ENCODE peak calls at places on chromosomes 12 and 14, in four cellular contexts. M is GM12891, U is SK-N-SH, L is GM12878. S is an unnamed sample.

GRCh38 chr12:74148849-74149248 is 388.8 kb upstream of the ATXN7L3B start:
- DNase-seq in M (no peak), U (no peak), L (no peak), S (no peak)

GRCh38 chr12:107478881-107479280 is 206.7 kb upstream of the PWP1 start:
- DNase-seq in M (no peak), U (peak; percentile 63), L (no peak), S (no peak)

GRCh38 chr14:28785096-28785952 is 18.7 kb downstream of the FOXG1 start:
- DNase-seq in M (peak; percentile 61), U (no peak), L (no peak), S (no peak)

GRCh38 chr12:638948-639557 is 24.2 kb downstream of the NINJ2 start:
- DNase-seq in M (no peak), U (no peak), L (no peak), S (no peak)

GRCh38 chr14:95098984-95099599 is 58.2 kb downstream of the DICER1 start:
- DNase-seq in M (no peak), U (peak; percentile 45), L (no peak), S (no peak)

GRCh38 chr12:2642896-2643425 is 151.8 kb upstream of the FKBP4 start:
- DNase-seq in M (no peak), U (no peak), L (no peak), S (no peak)

GRCh38 chr14:50530794-50531193 is 1.6 kb downstream of the MAP4K5 start:
- DNase-seq in M (no peak), U (no peak), L (no peak), S (no peak)

GRCh38 chr12:72285861-72286260 is 13.7 kb downstream of the TRHDE start:
- DNase-seq in M (no peak), U (no peak), L (no peak), S (no peak)

GRCh38 chr12:3533703-3534386 is 42.8 kb downstream of the PRMT8 start:
- DNase-seq in M (no peak), U (peak; percentile 59), L (no peak), S (no peak)

GRCh38 chr14:60757617-60758016 is 23.1 kb downstream of the MNAT1 start:
- DNase-seq in M (no peak), U (no peak), L (no peak), S (no peak)

GRCh38 chr12:96241484-96242256 is 47.5 kb downstream of the ELK3 start:
- DNase-seq in M (no peak), U (no peak), L (no peak), S (no peak)

GRCh38 chr12:114656906-114657596 is 26.9 kb downstream of the TBX3 start:
- DNase-seq in M (no peak), U (no peak), L (no peak), S (no peak)

GRCh38 chr14:96832351-96832750 is 35.2 kb downstream of the VRK1 start:
- DNase-seq in M (no peak), U (no peak), L (no peak), S (no peak)

GRCh38 chr14:71328183-71328582 is 420.9 kb downstream of the PCNX1 start:
- DNase-seq in M (no peak), U (no peak), L (peak; percentile 66), S (no peak)

GRCh38 chr14:100581228-100582145 is 5.7 kb downstream of the BEGAIN start:
- DNase-seq in M (no peak), U (peak; percentile 72), L (no peak), S (no peak)

GRCh38 chr14:106877527-106877926 is 1351.1 kb downstream of the TMEM121 start:
- DNase-seq in M (no peak), U (no peak), L (no peak), S (no peak)

GRCh38 chr12:123474493-123475255 is 16.7 kb downstream of the SNRNP35 start:
- DNase-seq in M (no peak), U (no peak), L (no peak), S (no peak)

GRCh38 chr14:64937176-64937820 is 5.2 kb downstream of the GPX2 start:
- DNase-seq in M (no peak), U (no peak), L (no peak), S (no peak)

GRCh38 chr14:23436327-23437141 is 1.1 kb upstream of the MYH7 start:
- DNase-seq in M (no peak), U (no peak), L (no peak), S (no peak)

GRCh38 chr12:42698213-42698612 is 108.7 kb upstream of the PRICKLE1 start:
- DNase-seq in M (no peak), U (no peak), L (no peak), S (no peak)

GRCh38 chr14:54206477-54206876 is 190.3 kb upstream of the CDKN3 start:
- DNase-seq in M (no peak), U (no peak), L (no peak), S (no peak)

GRCh38 chr12:110001596-110001995 is 2.4 kb downstream of the ANKRD13A start:
- DNase-seq in M (no peak), U (no peak), L (no peak), S (no peak)
- TF ChIP-seq TAF1 in M (no peak), U (peak; percentile 18), L (no peak), S (no peak)

GRCh38 chr12:78208106-78208505 is 377.4 kb downstream of the NAV3 start:
- DNase-seq in M (no peak), U (no peak), L (no peak), S (no peak)

GRCh38 chr12:78210494-78210860 is 379.8 kb downstream of the NAV3 start:
- DNase-seq in M (no peak), U (no peak), L (no peak), S (no peak)

GRCh38 chr12:78204926-78205325 is 374.2 kb downstream of the NAV3 start:
- DNase-seq in M (no peak), U (no peak), L (no peak), S (no peak)

GRCh38 chr12:78210894-78211302 is 380.2 kb downstream of the NAV3 start:
- DNase-seq in M (no peak), U (no peak), L (no peak), S (no peak)

GRCh38 chr12:78209851-78210493 is 379.3 kb downstream of the NAV3 start:
- DNase-seq in M (no peak), U (no peak), L (no peak), S (no peak)
- TF ChIP-seq TAF1 in M (no peak), U (no peak), L (no peak), S (no peak)

GRCh38 chr14:105854600-105855245 is 328.3 kb downstream of the TMEM121 start:
- DNase-seq in M (no peak), U (no peak), L (no peak), S (no peak)

GRCh38 chr14:105855246-105855892 is 329.0 kb downstream of the TMEM121 start:
- DNase-seq in M (no peak), U (no peak), L (no peak), S (no peak)

GRCh38 chr14:105857223-105857815 is 330.9 kb downstream of the TMEM121 start:
- DNase-seq in M (peak; percentile 7), U (no peak), L (no peak), S (no peak)

GRCh38 chr14:105856676-105857222 is 330.4 kb downstream of the TMEM121 start:
- DNase-seq in M (peak; percentile 7), U (peak; percentile 28), L (no peak), S (no peak)

DNA sequence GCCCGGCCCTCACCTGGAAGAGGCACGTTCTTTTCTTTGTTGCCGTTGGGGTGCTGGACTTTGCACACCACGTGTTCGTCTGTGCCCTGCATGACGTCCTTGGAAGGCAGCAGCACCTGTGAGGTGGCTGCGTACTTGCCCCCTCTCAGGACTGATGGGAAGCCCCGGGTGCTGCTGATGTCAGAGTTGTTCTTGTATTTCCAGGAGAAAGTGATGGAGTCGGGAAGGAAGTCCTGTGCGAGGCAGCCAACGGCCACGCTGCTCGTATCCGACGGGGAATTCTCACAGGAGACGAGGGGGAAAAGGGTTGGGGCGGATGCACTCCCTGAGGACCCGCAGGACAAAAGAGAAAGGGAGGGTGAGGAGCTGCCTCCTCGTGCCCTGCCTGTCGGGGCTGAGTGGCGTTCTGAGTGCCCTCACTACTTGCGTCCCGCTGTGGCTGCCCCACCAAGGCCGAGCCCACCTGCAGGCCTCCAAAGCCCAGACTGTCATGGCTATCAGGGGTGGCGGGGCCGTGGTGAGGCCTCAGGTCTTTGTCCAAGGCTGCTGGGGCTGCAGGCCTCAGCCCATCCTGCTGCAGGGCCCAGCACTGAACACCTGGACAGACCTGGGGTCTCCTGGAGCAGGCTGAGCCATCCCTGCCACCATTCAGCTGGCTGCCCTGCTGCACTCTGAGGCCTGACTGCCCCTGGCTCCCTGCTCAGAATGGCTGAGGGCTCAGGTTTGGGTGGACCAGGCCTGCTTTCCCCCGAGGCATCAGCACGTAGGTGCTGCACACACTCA is 329.7 kb downstream of the TMEM121 start:
- DNase-seq in M (peak; percentile 30), U (no peak), L (no peak), S (no peak)
- TF ChIP-seq TAF1 in M (peak; percentile 13), U (no peak), L (no peak), S (no peak)

GRCh38 chr12:23277831-23278230 is 652.9 kb downstream of the ETNK1 start:
- DNase-seq in M (no peak), U (no peak), L (no peak), S (no peak)
- TF ChIP-seq TAF1 in M (no peak), U (no peak), L (no peak), S (no peak)

GRCh38 chr14:86601813-86602212 is 1071.9 kb downstream of the FLRT2 start:
- DNase-seq in M (no peak), U (no peak), L (no peak), S (no peak)
- TF ChIP-seq TAF1 in M (no peak), U (no peak), L (no peak), S (no peak)